ENCODE peak calls at places on chromosomes 1 and 21, in six cellular contexts. S, O, W, T, M and I are unnamed samples.

GRCh38 chr1:56827711-56828110 is 8.5 kb upstream of the FYB2 start:
- DNase-seq in S (no peak), O (no peak), W (no peak), T (no peak), M (no peak), I (no peak)

GRCh38 chr1:219201656-219202055 is 28.0 kb downstream of the LYPLAL1 start:
- DNase-seq in S (no peak), O (no peak), W (no peak), T (no peak), M (no peak), I (no peak)

GRCh38 chr1:161244888-161245287 is 6.9 kb upstream of the NR1I3 start:
- DNase-seq in S (no peak), O (no peak), W (no peak), T (no peak), M (no peak), I (no peak)

GRCh38 chr1:79052829-79053449 is 46.4 kb upstream of the ADGRL4 start:
- DNase-seq in S (no peak), O (no peak), W (no peak), T (no peak), M (no peak), I (no peak)

GRCh38 chr1:55378582-55378981 is 163.4 kb upstream of the USP24 start:
- DNase-seq in S (no peak), O (no peak), W (peak; percentile 74), T (no peak), M (peak; percentile 70), I (no peak)

GRCh38 chr1:4527819-4528218 is 126.6 kb upstream of the AJAP1 start:
- DNase-seq in S (no peak), O (no peak), W (no peak), T (no peak), M (no peak), I (no peak)

GRCh38 chr1:210446479-210446878 is 117.8 kb downstream of the HHAT start:
- DNase-seq in S (peak; percentile 50), O (peak; percentile 34), W (no peak), T (peak; percentile 58), M (peak; percentile 61), I (no peak)

GRCh38 chr21:34651642-34652041 is 17.2 kb upstream of the CLIC6 start:
- DNase-seq in S (no peak), O (no peak), W (no peak), T (no peak), M (no peak), I (no peak)

GRCh38 chr21:38181101-38181500 is 75.7 kb upstream of the KCNJ15 start:
- DNase-seq in S (no peak), O (no peak), W (no peak), T (no peak), M (peak; percentile 42), I (peak; percentile 57)

GRCh38 chr1:41622402-41622801 is 137.9 kb upstream of the EDN2 start:
- DNase-seq in S (no peak), O (no peak), W (no peak), T (no peak), M (no peak), I (no peak)

GRCh38 chr1:168879906-168880734 is 151.1 kb upstream of the DPT start:
- DNase-seq in S (no peak), O (no peak), W (no peak), T (no peak), M (peak; percentile 8), I (no peak)

GRCh38 chr21:20169812-20170576 is 828.2 kb upstream of the NCAM2 start:
- DNase-seq in S (no peak), O (no peak), W (no peak), T (no peak), M (no peak), I (no peak)

GRCh38 chr1:29156543-29157268 is 25.0 kb downstream of the SRSF4 start:
- DNase-seq in S (no peak), O (no peak), W (peak; percentile 61), T (no peak), M (no peak), I (peak; percentile 92)

GRCh38 chr1:229224308-229224707 is 46.6 kb upstream of the RAB4A start:
- DNase-seq in S (no peak), O (no peak), W (no peak), T (no peak), M (peak; percentile 67), I (no peak)

GRCh38 chr1:29362116-29362515 is 125.8 kb downstream of the PTPRU start:
- DNase-seq in S (no peak), O (no peak), W (no peak), T (no peak), M (no peak), I (no peak)

GRCh38 chr1:199223936-199224335 is 585.1 kb downstream of the PTPRC start:
- DNase-seq in S (no peak), O (no peak), W (no peak), T (no peak), M (no peak), I (no peak)

GRCh38 chr1:183063349-183063748 is 40.1 kb downstream of the LAMC1 start:
- DNase-seq in S (no peak), O (no peak), W (no peak), T (no peak), M (no peak), I (no peak)

GRCh38 chr1:149845416-149845815 is 54.0 kb upstream of the BOLA1 start:
- DNase-seq in S (no peak), O (no peak), W (no peak), T (no peak), M (no peak), I (no peak)

GRCh38 chr1:40382110-40382464 is 8.6 kb downstream of the SMAP2 start:
- DNase-seq in S (no peak), O (no peak), W (no peak), T (no peak), M (no peak), I (no peak)

GRCh38 chr1:107771377-107771776 is 193.6 kb downstream of the VAV3 start:
- DNase-seq in S (no peak), O (no peak), W (no peak), T (no peak), M (no peak), I (no peak)

GRCh38 chr1:109979489-109980091 is 5.0 kb upstream of the AHCYL1 start:
- DNase-seq in S (no peak), O (no peak), W (no peak), T (no peak), M (peak; percentile 75), I (no peak)

GRCh38 chr1:11355594-11356467 is 82.8 kb downstream of the UBIAD1 start:
- DNase-seq in S (no peak), O (no peak), W (no peak), T (no peak), M (no peak), I (no peak)

GRCh38 chr1:78688701-78689100 is 39.1 kb downstream of the IFI44 start:
- DNase-seq in S (no peak), O (no peak), W (peak; percentile 20), T (no peak), M (peak; percentile 27), I (no peak)

GRCh38 chr1:237383825-237384612 is 342.0 kb downstream of the RYR2 start:
- DNase-seq in S (no peak), O (no peak), W (no peak), T (no peak), M (no peak), I (no peak)

GRCh38 chr1:221810406-221810805 is 68.5 kb upstream of the DUSP10 start:
- DNase-seq in S (no peak), O (no peak), W (no peak), T (no peak), M (peak; percentile 82), I (no peak)

GRCh38 chr1:44221793-44222192 is 8.5 kb downstream of the DMAP1 start:
- DNase-seq in S (no peak), O (no peak), W (no peak), T (no peak), M (no peak), I (no peak)

GRCh38 chr21:44455524-44456206 is 355 bp downstream of the LRRC3 start:
- DNase-seq in S (no peak), O (no peak), W (peak; percentile 59), T (peak; percentile 13), M (peak; percentile 58), I (no peak)

GRCh38 chr1:197948926-197949899 is 32.0 kb downstream of the LHX9 start:
- DNase-seq in S (peak; percentile 8), O (no peak), W (no peak), T (no peak), M (no peak), I (no peak)

GRCh38 chr1:21668232-21669032 is 725 bp downstream of the RAP1GAP start:
- DNase-seq in S (no peak), O (no peak), W (no peak), T (no peak), M (no peak), I (no peak)

GRCh38 chr1:15412843-15413242 is 3.2 kb downstream of the EFHD2 start:
- DNase-seq in S (no peak), O (no peak), W (no peak), T (no peak), M (no peak), I (no peak)

GRCh38 chr1:53265581-53265980 is 27.3 kb upstream of the MAGOH start:
- DNase-seq in S (no peak), O (no peak), W (no peak), T (no peak), M (no peak), I (no peak)

GRCh38 chr1:198088360-198089071 is 68.3 kb upstream of the NEK7 start:
- DNase-seq in S (no peak), O (no peak), W (peak; percentile 37), T (no peak), M (peak; percentile 17), I (no peak)

GRCh38 chr21:38297193-38297592 is 40.4 kb downstream of the KCNJ15 start:
- DNase-seq in S (no peak), O (no peak), W (no peak), T (no peak), M (peak; percentile 83), I (no peak)

GRCh38 chr1:81670286-81670685 is 130.4 kb upstream of the ADGRL2 start:
- DNase-seq in S (no peak), O (no peak), W (no peak), T (no peak), M (peak; percentile 89), I (peak; percentile 91)

GRCh38 chr1:116990612-116991151 is 10.9 kb upstream of the CD101 start:
- DNase-seq in S (no peak), O (no peak), W (no peak), T (no peak), M (peak; percentile 98), I (no peak)

GRCh38 chr1:178172939-178173338 is 79.0 kb downstream of the RASAL2 start:
- DNase-seq in S (no peak), O (no peak), W (no peak), T (no peak), M (peak; percentile 86), I (no peak)

GRCh38 chr21:46095106-46095719 is 2.7 kb upstream of the COL6A2 start:
- DNase-seq in S (no peak), O (no peak), W (no peak), T (no peak), M (no peak), I (no peak)